ENCODE peak calls at places on chromosomes 4 and X, in nine cellular contexts. X, W, R, E, B, T, O, J and S are unnamed samples.

GRCh38 chr4:57148831-57149230 is 38.6 kb upstream of the IGFBP7 start:
- DNase-seq in X (no peak), W (no peak), R (no peak), E (no peak), B (peak; percentile 95), T (peak; percentile 69), O (peak; percentile 83), J (no peak), S (no peak)

GRCh38 chr4:18012115-18012806 is 9.3 kb downstream of the LCORL start:
- DNase-seq in X (no peak), W (no peak), R (no peak), E (no peak), B (no peak), T (no peak), O (no peak), J (no peak), S (no peak)

GRCh38 chr4:26978387-26979071 is 117.9 kb downstream of the STIM2 start:
- DNase-seq in X (no peak), W (no peak), R (no peak), E (no peak), B (no peak), T (no peak), O (no peak), J (no peak), S (no peak)

GRCh38 chr4:105496899-105497298 is 23.0 kb upstream of the PPA2 start:
- DNase-seq in X (no peak), W (no peak), R (no peak), E (peak; percentile 52), B (no peak), T (no peak), O (no peak), J (no peak), S (peak; percentile 49)

GRCh38 chr4:72424006-72424405 is 145.0 kb downstream of the ADAMTS3 start:
- DNase-seq in X (no peak), W (no peak), R (no peak), E (no peak), B (no peak), T (no peak), O (no peak), J (no peak), S (no peak)

GRCh38 chr4:168501407-168501806 is 4.6 kb downstream of the PALLD start:
- DNase-seq in X (no peak), W (peak; percentile 48), R (no peak), E (no peak), B (no peak), T (no peak), O (no peak), J (no peak), S (no peak)

GRCh38 chrX:23779025-23779424 is 3.9 kb upstream of the SAT1 start:
- DNase-seq in X (no peak), W (no peak), R (no peak), E (no peak), B (peak; percentile 36), T (peak; percentile 28), O (peak; percentile 92), J (peak; percentile 81), S (peak; percentile 32)

GRCh38 chrX:18944482-18944881 is 39.4 kb downstream of the PHKA2 start:
- DNase-seq in X (no peak), W (no peak), R (no peak), E (no peak), B (no peak), T (no peak), O (no peak), J (no peak), S (no peak)

GRCh38 chr4:82044141-82044993 is 329.4 kb downstream of the HNRNPD start:
- DNase-seq in X (no peak), W (peak; percentile 80), R (peak; percentile 66), E (peak; percentile 93), B (peak; percentile 14), T (peak; percentile 41), O (peak; percentile 77), J (no peak), S (peak; percentile 64)

GRCh38 chrX:40496728-40497127 is 84.0 kb upstream of the ATP6AP2 start:
- DNase-seq in X (no peak), W (no peak), R (no peak), E (peak; percentile 66), B (peak; percentile 29), T (peak; percentile 33), O (no peak), J (peak; percentile 2), S (peak; percentile 69)

GRCh38 chr4:99868126-99868596 is 26.1 kb downstream of the LAMTOR3 start:
- DNase-seq in X (no peak), W (no peak), R (no peak), E (peak; percentile 51), B (peak; percentile 40), T (peak; percentile 43), O (no peak), J (peak; percentile 49), S (no peak)

GRCh38 chr4:122992111-122992510 is 69.7 kb upstream of the NUDT6 start:
- DNase-seq in X (no peak), W (no peak), R (no peak), E (no peak), B (peak; percentile 9), T (peak; percentile 28), O (peak; percentile 55), J (peak; percentile 8), S (no peak)

GRCh38 chr4:39814403-39815185 is 116.7 kb downstream of the UBE2K start:
- DNase-seq in X (no peak), W (no peak), R (no peak), E (no peak), B (peak; percentile 16), T (peak; percentile 46), O (peak; percentile 8), J (no peak), S (no peak)

GRCh38 chr4:165873298-165874071 is 448 bp downstream of the TLL1 start:
- DNase-seq in X (no peak), W (peak; percentile 33), R (peak; percentile 53), E (peak; percentile 79), B (peak; percentile 13), T (peak; percentile 5), O (peak; percentile 56), J (no peak), S (peak; percentile 64)

GRCh38 chr4:20262221-20262620 is 10.5 kb downstream of the SLIT2 start:
- DNase-seq in X (no peak), W (no peak), R (no peak), E (no peak), B (no peak), T (no peak), O (no peak), J (no peak), S (no peak)
- H3K4me3 ChIP-seq in X (no peak overlapping the region), W (no peak overlapping the region), R (no peak overlapping the region), E (no peak overlapping the region), B (no peak overlapping the region), T (no peak overlapping the region), O (no peak overlapping the region), J (no peak overlapping the region), S (no peak overlapping the region)

DNA sequence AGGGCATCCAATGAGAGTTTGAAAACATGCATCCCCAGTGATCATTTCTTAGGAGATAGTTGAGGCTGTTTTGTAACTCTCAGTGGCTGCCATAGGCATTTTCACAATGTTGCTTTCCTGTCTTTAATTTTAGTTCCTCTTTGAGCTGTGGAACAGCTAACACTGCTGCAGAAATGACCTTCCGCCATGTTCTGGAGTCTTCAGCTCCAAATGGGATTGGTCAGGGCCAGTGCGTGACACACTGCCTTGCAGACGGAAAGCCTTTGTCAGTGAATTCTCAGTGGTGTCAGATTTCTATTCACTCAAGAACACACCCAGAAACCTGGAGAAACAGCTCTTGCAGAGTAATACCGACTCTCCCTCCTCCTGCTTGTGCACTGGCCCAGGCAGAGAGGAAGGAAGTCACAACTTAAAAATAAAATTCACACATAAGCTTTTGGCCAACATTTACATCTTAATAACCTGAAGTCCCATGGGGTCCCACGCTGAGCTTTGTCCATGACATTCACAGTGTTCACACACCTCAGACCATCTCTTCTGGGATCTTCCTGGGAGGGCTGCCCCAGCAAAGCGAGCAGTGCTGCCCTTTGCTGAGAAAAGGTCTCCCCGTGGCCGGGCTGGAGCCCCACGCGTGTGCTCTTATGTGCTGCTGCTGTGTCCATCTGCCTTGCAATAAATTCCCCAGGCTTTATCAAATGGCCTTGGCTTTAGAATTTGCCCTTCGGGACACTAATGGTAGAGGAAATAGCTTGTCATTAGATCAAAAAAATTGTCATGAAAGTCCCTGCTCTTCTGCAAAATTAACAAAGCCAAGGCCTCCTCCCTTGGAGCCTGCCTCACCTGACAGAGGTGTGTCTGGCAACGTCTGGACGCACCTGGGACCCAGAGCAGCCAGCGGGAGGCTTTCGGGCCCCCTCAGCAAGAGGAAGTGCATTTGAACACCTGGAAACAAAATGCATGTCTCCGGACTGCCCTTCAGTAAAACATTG is 126.8 kb downstream of the IRF2 start:
- DNase-seq in X (no peak), W (peak; percentile 37), R (peak; percentile 80), E (peak; percentile 86), B (peak; percentile 65), T (peak; percentile 69), O (peak; percentile 74), J (no peak), S (peak; percentile 37)
- H3K4me3 ChIP-seq in X (no peak overlapping the region), W (no peak overlapping the region), R (peak overlapping the region; percentile 30), E (no peak overlapping the region), B (no peak overlapping the region), T (no peak overlapping the region), O (no peak overlapping the region), J (no peak overlapping the region), S (no peak overlapping the region)

GRCh38 chr4:157996061-157996460 is 176.8 kb downstream of the GASK1B start:
- DNase-seq in X (no peak), W (no peak), R (no peak), E (no peak), B (no peak), T (no peak), O (no peak), J (no peak), S (no peak)

GRCh38 chr4:157992948-157993839 is 179.6 kb downstream of the GASK1B start:
- DNase-seq in X (no peak), W (no peak), R (no peak), E (no peak), B (no peak), T (no peak), O (no peak), J (no peak), S (no peak)

GRCh38 chr4:157994863-157995262 is 178.0 kb downstream of the GASK1B start:
- DNase-seq in X (no peak), W (no peak), R (no peak), E (no peak), B (no peak), T (peak; percentile 36), O (no peak), J (no peak), S (no peak)

GRCh38 chr4:157996598-157996997 is 176.2 kb downstream of the GASK1B start:
- DNase-seq in X (no peak), W (no peak), R (no peak), E (no peak), B (no peak), T (peak; percentile 47), O (no peak), J (no peak), S (no peak)

GRCh38 chr4:157992038-157992706 is 180.7 kb downstream of the GASK1B start:
- DNase-seq in X (peak; percentile 19), W (peak; percentile 33), R (no peak), E (no peak), B (peak; percentile 42), T (peak; percentile 91), O (peak; percentile 58), J (peak; percentile 42), S (peak; percentile 70)
- H3K4me3 ChIP-seq in X (peak overlapping the region; percentile 19), W (peak overlapping the region; percentile 35), R (peak overlapping the region; percentile 35), E (no peak overlapping the region), B (no peak overlapping the region), T (peak overlapping the region; percentile 41), O (peak overlapping the region; percentile 24), J (no peak overlapping the region), S (no peak overlapping the region)

DNA sequence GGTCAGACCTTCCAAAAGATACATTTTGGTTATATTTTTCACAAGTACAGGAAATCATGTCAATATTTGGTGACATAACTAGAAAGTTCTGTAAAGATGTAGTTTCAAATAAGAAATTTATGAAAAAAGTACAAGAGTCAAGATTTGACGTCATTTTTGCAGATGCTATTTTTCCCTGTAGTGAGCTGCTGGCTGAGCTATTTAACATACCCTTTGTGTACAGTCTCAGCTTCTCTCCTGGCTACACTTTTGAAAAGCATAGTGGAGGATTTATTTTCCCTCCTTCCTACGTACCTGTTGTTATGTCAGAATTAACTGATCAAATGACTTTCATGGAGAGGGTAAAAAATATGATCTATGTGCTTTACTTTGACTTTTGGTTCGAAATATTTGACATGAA is 536 bp downstream of the UGT2B7 start:
- DNase-seq in X (no peak), W (peak; percentile 35), R (no peak), E (no peak), B (no peak), T (no peak), O (no peak), J (no peak), S (no peak)
- H3K4me3 ChIP-seq in X (no peak overlapping the region), W (no peak overlapping the region), R (peak overlapping the region; percentile 15), E (no peak overlapping the region), B (no peak overlapping the region), T (no peak overlapping the region), O (no peak overlapping the region), J (no peak overlapping the region), S (no peak overlapping the region)